ENCODE peak calls at places on chromosomes 7 and 10, in eight cellular contexts. J is LoVo; Z is OCI-LY7; K is activated CD8-positive, alpha-beta memory T cell treated with anti-CD3 and anti-CD28 coated beads, Interleukin-2, amount 50 U/mL, for 48 hours; B is stimulated activated CD4-positive, alpha-beta T cell treated with anti-CD3 and anti-CD28 coated beads, TNF-alpha, amount 100 ng/mL, for 48 hours; M is NCI-H2171; Q is AG10803; C is activated T-cell treated with anti-CD3 and anti-CD28 coated beads for 1 hour. H is an unnamed sample.

GRCh38 chr7:29921404-29922010 is 68.1 kb downstream of the SCRN1 start:
- DNase-seq in J (peak; percentile 77), Z (peak; percentile 68), K (peak; percentile 59), B (peak; percentile 7), M (peak; percentile 43), Q (peak; percentile 62), C (no peak), H (no peak)

GRCh38 chr7:33853361-33854062 is 51.8 kb upstream of the BMPER start:
- DNase-seq in J (no peak), Z (no peak), K (no peak), B (no peak), M (no peak), Q (peak; percentile 90), C (no peak), H (no peak)

GRCh38 chr7:121002755-121003114 is 14.2 kb downstream of the CPED1 start:
- DNase-seq in J (no peak), Z (no peak), K (no peak), B (no peak), M (no peak), Q (no peak), C (no peak), H (no peak)

GRCh38 chr7:108253275-108254044 is 123.3 kb upstream of the LAMB4 start:
- DNase-seq in J (no peak), Z (no peak), K (no peak), B (no peak), M (peak; percentile 89), Q (peak; percentile 44), C (no peak), H (no peak)

GRCh38 chr10:86047588-86047987 is 319.0 kb downstream of the GRID1 start:
- DNase-seq in J (no peak), Z (no peak), K (no peak), B (peak; percentile 3), M (no peak), Q (no peak), C (no peak), H (no peak)

GRCh38 chr7:80623465-80624252 is 14.8 kb upstream of the CD36 start:
- DNase-seq in J (no peak), Z (no peak), K (no peak), B (no peak), M (no peak), Q (peak; percentile 12), C (no peak), H (no peak)

GRCh38 chr10:99742701-99743100 is 10.7 kb downstream of the CUTC start:
- DNase-seq in J (no peak), Z (no peak), K (no peak), B (no peak), M (no peak), Q (peak; percentile 42), C (no peak), H (no peak)

GRCh38 chr7:42931447-42931833 is 534 bp downstream of the PSMA2 start:
- DNase-seq in J (no peak), Z (peak; percentile 36), K (no peak), B (no peak), M (no peak), Q (no peak), C (no peak), H (no peak)

GRCh38 chr7:47405921-47406765 is 175.8 kb downstream of the TNS3 start:
- DNase-seq in J (peak; percentile 62), Z (no peak), K (no peak), B (no peak), M (peak; percentile 8), Q (peak; percentile 63), C (no peak), H (no peak)

GRCh38 chr10:79073784-79074432 is 5.1 kb downstream of the ZMIZ1 start:
- DNase-seq in J (peak; percentile 50), Z (no peak), K (no peak), B (no peak), M (no peak), Q (peak; percentile 59), C (no peak), H (no peak)

GRCh38 chr10:84256510-84257342 is 11.9 kb downstream of the RGR start:
- DNase-seq in J (no peak), Z (no peak), K (peak; percentile 80), B (peak; percentile 34), M (no peak), Q (peak; percentile 38), C (peak; percentile 14), H (peak; percentile 82)

GRCh38 chr10:22652988-22653431 is 61.4 kb downstream of the PIP4K2A start:
- DNase-seq in J (no peak), Z (no peak), K (no peak), B (no peak), M (no peak), Q (no peak), C (no peak), H (no peak)

GRCh38 chr7:129807863-129808262 is 144.9 kb downstream of the UBE2H start:
- DNase-seq in J (no peak), Z (no peak), K (no peak), B (no peak), M (no peak), Q (no peak), C (no peak), H (no peak)

GRCh38 chr7:2487586-2488271 is 11.5 kb upstream of the GRIFIN start:
- DNase-seq in J (no peak), Z (no peak), K (no peak), B (no peak), M (peak; percentile 28), Q (peak; percentile 49), C (no peak), H (no peak)

GRCh38 chr10:117541909-117542705 is 439 bp upstream of the EMX2 start:
- DNase-seq in J (peak; percentile 39), Z (no peak), K (no peak), B (no peak), M (no peak), Q (peak; percentile 99), C (no peak), H (no peak)

GRCh38 chr10:125023862-125024495 is 82.1 kb downstream of the ZRANB1 start:
- DNase-seq in J (no peak), Z (no peak), K (no peak), B (no peak), M (peak; percentile 21), Q (peak; percentile 58), C (no peak), H (no peak)

GRCh38 chr10:96906864-96907263 is 74.8 kb downstream of the LCOR start:
- DNase-seq in J (no peak), Z (no peak), K (no peak), B (no peak), M (no peak), Q (no peak), C (no peak), H (no peak)

GRCh38 chr10:92891885-92892705 is 43.8 kb downstream of the EXOC6 start:
- DNase-seq in J (peak; percentile 98), Z (no peak), K (no peak), B (no peak), M (no peak), Q (peak; percentile 54), C (no peak), H (peak; percentile 86)

GRCh38 chr10:131821378-131822012 is 79.3 kb upstream of the PPP2R2D start:
- DNase-seq in J (no peak), Z (no peak), K (peak; percentile 18), B (no peak), M (no peak), Q (no peak), C (no peak), H (peak; percentile 60)

GRCh38 chr10:11798862-11799735 is 24.1 kb upstream of the PROSER2 start:
- DNase-seq in J (no peak), Z (peak; percentile 4), K (no peak), B (no peak), M (no peak), Q (no peak), C (no peak), H (no peak)